ENCODE peak calls at places on chromosomes 2 and 18, in seven cellular contexts. U is GM12878; S is activated B cell treated with CpG ODN at 0.5 μM for 24 hours; C is effector memory CD8-positive, alpha-beta T cell; T is T-helper 9 cell; K is PC-3; O is MM.1S. N is an unnamed sample.

GRCh38 chr2:62627667-62628066 is 77.8 kb upstream of the EHBP1 start:
- DNase-seq in C (no peak), K (no peak), O (no peak), S (no peak), T (no peak), U (no peak), N (no peak)

GRCh38 chr2:37356299-37356698 is 11.9 kb downstream of the QPCT start:
- DNase-seq in K (no peak), T (no peak), O (no peak), C (no peak), S (no peak), U (no peak), N (no peak)

GRCh38 chr2:195575879-195576391 is 81.1 kb upstream of the SLC39A10 start:
- DNase-seq in S (no peak), U (no peak), C (no peak), K (peak), O (peak), T (no peak), N (peak)

GRCh38 chr18:2482711-2483475 is 88.4 kb downstream of the METTL4 start:
- DNase-seq in O (no peak), T (no peak), S (no peak), C (no peak), U (no peak), K (no peak), N (no peak)

GRCh38 chr18:3823073-3823472 is 373.1 kb downstream of the TGIF1 start:
- DNase-seq in K (no peak), C (no peak), O (no peak), U (no peak), T (no peak), S (no peak), N (no peak)

GRCh38 chr2:149766339-149766738 is 178.8 kb upstream of the MMADHC start:
- DNase-seq in O (no peak), K (no peak), C (no peak), S (no peak), U (no peak), T (no peak), N (no peak)

GRCh38 chr18:70243131-70243530 is 37.6 kb upstream of the RTTN start:
- DNase-seq in S (no peak), T (no peak), K (peak), O (no peak), C (no peak), U (no peak), N (no peak)

GRCh38 chr2:150168596-150168995 is 318.9 kb downstream of the RND3 start:
- DNase-seq in C (no peak), O (no peak), U (no peak), T (no peak), S (no peak), K (peak), N (no peak)

GRCh38 chr18:5469340-5469739 is 74.5 kb downstream of the EPB41L3 start:
- DNase-seq in T (no peak), C (no peak), U (no peak), S (no peak), K (no peak), O (no peak), N (no peak)

GRCh38 chr18:74252032-74252380 is 39.8 kb downstream of the CYB5A start:
- DNase-seq in S (no peak), C (no peak), K (peak), T (no peak), U (no peak), O (no peak), N (no peak)

GRCh38 chr2:30127016-30127893 is 19.6 kb upstream of the YPEL5 start:
- DNase-seq in U (no peak), C (no peak), K (peak), T (no peak), O (no peak), S (no peak), N (no peak)

GRCh38 chr18:28108801-28109200 is 68.1 kb downstream of the CDH2 start:
- DNase-seq in U (no peak), S (no peak), O (no peak), K (peak), T (no peak), C (no peak), N (no peak)

GRCh38 chr18:62852851-62853250 is 137.5 kb downstream of the PHLPP1 start:
- DNase-seq in C (no peak), U (no peak), O (no peak), T (no peak), K (peak), S (no peak), N (no peak)

GRCh38 chr2:43221660-43222471 is 4.5 kb downstream of the ZFP36L2 start:
- DNase-seq in T (peak), S (peak), O (peak), U (no peak), C (no peak), K (peak), N (peak)

GRCh38 chr2:109736177-109736827 is 57.8 kb upstream of the RGPD5 start:
- DNase-seq in K (peak), U (no peak), C (no peak), T (no peak), O (peak), S (no peak), N (peak)

GRCh38 chr2:238509903-238510302 is 83.2 kb downstream of the ASB1 start:
- DNase-seq in S (no peak), K (no peak), U (no peak), C (no peak), O (no peak), T (no peak), N (no peak)

GRCh38 chr2:109614715-109615636 is 812 bp downstream of the SOWAHC start:
- DNase-seq in S (no peak), C (no peak), U (no peak), O (no peak), T (no peak), K (no peak), N (no peak)

GRCh38 chr18:58288922-58289797 is 245.1 kb downstream of the NEDD4L start:
- DNase-seq in K (peak), O (no peak), U (no peak), T (no peak), C (no peak), S (no peak), N (peak)

GRCh38 chr2:62459106-62459505 is 46.9 kb downstream of the TMEM17 start:
- DNase-seq in U (no peak), T (no peak), C (no peak), K (no peak), S (no peak), O (no peak), N (no peak)

GRCh38 chr18:57352761-57353136 is 392 bp downstream of the ST8SIA3 start:
- DNase-seq in U (no peak), T (no peak), K (no peak), C (no peak), O (no peak), S (no peak), N (no peak)

GRCh38 chr2:234412726-234413125 is 84.2 kb downstream of the ARL4C start:
- DNase-seq in K (peak), U (no peak), S (no peak), C (no peak), O (no peak), T (no peak), N (no peak)

GRCh38 chr2:149715005-149715592 is 127.5 kb upstream of the MMADHC start:
- DNase-seq in S (no peak), C (no peak), U (no peak), O (peak), T (no peak), K (peak), N (peak)

GRCh38 chr18:46732801-46733200 is 24.1 kb downstream of the ST8SIA5 start:
- DNase-seq in U (no peak), K (no peak), S (no peak), C (no peak), T (no peak), O (no peak), N (no peak)

GRCh38 chr2:77484026-77484425 is 38.1 kb downstream of the LRRTM4 start:
- DNase-seq in T (no peak), O (peak), U (no peak), K (no peak), C (no peak), S (no peak), N (no peak)

GRCh38 chr2:123456416-123456815 is 568.7 kb upstream of the CNTNAP5 start:
- DNase-seq in S (no peak), T (no peak), C (no peak), K (no peak), O (no peak), U (no peak), N (no peak)